ENCODE peak calls at places on chromosomes 2 and 18, in four cellular contexts. One of them, this sample, is unnamed.

GRCh38 chr18:48639772-48640432 is 101.1 kb downstream of the CTIF start:
- DNase-seq in right atrium auricular region: no peak
- DNase-seq in CD8-positive, alpha-beta T cell: no peak
- DNase-seq in OCI-LY7: no peak
- DNase-seq in this sample: no peak

GRCh38 chr2:8477511-8478132 is 204.2 kb upstream of the ID2 start:
- DNase-seq in right atrium auricular region: no peak
- DNase-seq in CD8-positive, alpha-beta T cell: no peak
- DNase-seq in OCI-LY7: peak
- DNase-seq in this sample: peak

GRCh38 chr18:43129946-43130523 is 14.6 kb upstream of the RIT2 start:
- DNase-seq in right atrium auricular region: no peak
- DNase-seq in CD8-positive, alpha-beta T cell: no peak
- DNase-seq in OCI-LY7: no peak
- DNase-seq in this sample: no peak

GRCh38 chr2:198362777-198363176 is 558.4 kb downstream of the PLCL1 start:
- DNase-seq in right atrium auricular region: no peak
- DNase-seq in CD8-positive, alpha-beta T cell: no peak
- DNase-seq in OCI-LY7: no peak
- DNase-seq in this sample: no peak

GRCh38 chr18:59139291-59139614 is 431 bp upstream of the SEC11C start:
- DNase-seq in OCI-LY7: peak
- DNase-seq in right atrium auricular region: peak
- DNase-seq in CD8-positive, alpha-beta T cell: peak
- DNase-seq in this sample: peak

GRCh38 chr2:162403884-162404283 is 60.0 kb downstream of the GCA start:
- DNase-seq in CD8-positive, alpha-beta T cell: no peak
- DNase-seq in OCI-LY7: no peak
- DNase-seq in right atrium auricular region: no peak
- DNase-seq in this sample: no peak

GRCh38 chr2:62485780-62486765 is 19.9 kb downstream of the TMEM17 start:
- DNase-seq in OCI-LY7: no peak
- DNase-seq in right atrium auricular region: no peak
- DNase-seq in CD8-positive, alpha-beta T cell: no peak
- DNase-seq in this sample: no peak

GRCh38 chr18:48193521-48194251 is 215.5 kb downstream of the ZBTB7C start:
- DNase-seq in CD8-positive, alpha-beta T cell: no peak
- DNase-seq in right atrium auricular region: no peak
- DNase-seq in OCI-LY7: no peak
- DNase-seq in this sample: no peak

GRCh38 chr2:236744316-236745105 is 174.9 kb downstream of the ACKR3 start:
- DNase-seq in OCI-LY7: no peak
- DNase-seq in CD8-positive, alpha-beta T cell: no peak
- DNase-seq in right atrium auricular region: peak
- DNase-seq in this sample: no peak

GRCh38 chr18:48133675-48134251 is 203.3 kb upstream of the SMAD2 start:
- DNase-seq in OCI-LY7: no peak
- DNase-seq in CD8-positive, alpha-beta T cell: no peak
- DNase-seq in right atrium auricular region: no peak
- DNase-seq in this sample: no peak

GRCh38 chr2:209771474-209772292 is at the start of gene UNC80:
- DNase-seq in OCI-LY7: no peak
- DNase-seq in right atrium auricular region: no peak
- DNase-seq in CD8-positive, alpha-beta T cell: no peak
- DNase-seq in this sample: no peak

GRCh38 chr2:69798909-69799526 is 30.4 kb upstream of the GMCL1 start:
- DNase-seq in right atrium auricular region: peak
- DNase-seq in CD8-positive, alpha-beta T cell: no peak
- DNase-seq in OCI-LY7: peak
- DNase-seq in this sample: no peak

GRCh38 chr18:50973367-50974126 is 5.7 kb downstream of the ELAC1 start:
- DNase-seq in OCI-LY7: no peak
- DNase-seq in right atrium auricular region: no peak
- DNase-seq in CD8-positive, alpha-beta T cell: no peak
- DNase-seq in this sample: no peak

GRCh38 chr18:8107426-8107825 is 501.8 kb upstream of the RAB12 start:
- DNase-seq in CD8-positive, alpha-beta T cell: no peak
- DNase-seq in right atrium auricular region: no peak
- DNase-seq in OCI-LY7: no peak
- DNase-seq in this sample: no peak

GRCh38 chr18:6001867-6002266 is 106.5 kb upstream of the TMEM200C start:
- DNase-seq in CD8-positive, alpha-beta T cell: no peak
- DNase-seq in right atrium auricular region: no peak
- DNase-seq in OCI-LY7: no peak
- DNase-seq in this sample: no peak

GRCh38 chr2:25257032-25257455 is 84.7 kb downstream of the DNMT3A start:
- DNase-seq in OCI-LY7: no peak
- DNase-seq in CD8-positive, alpha-beta T cell: no peak
- DNase-seq in right atrium auricular region: no peak
- DNase-seq in this sample: no peak

GRCh38 chr18:65279668-65280305 is 471.0 kb upstream of the CDH7 start:
- DNase-seq in right atrium auricular region: no peak
- DNase-seq in CD8-positive, alpha-beta T cell: no peak
- DNase-seq in OCI-LY7: no peak
- DNase-seq in this sample: no peak

GRCh38 chr2:173090973-173091660 is 15.5 kb downstream of the MAP3K20 start:
- DNase-seq in right atrium auricular region: no peak
- DNase-seq in OCI-LY7: no peak
- DNase-seq in CD8-positive, alpha-beta T cell: no peak
- DNase-seq in this sample: no peak

GRCh38 chr2:46801731-46802664 is 113.6 kb downstream of the MCFD2 start:
- DNase-seq in OCI-LY7: no peak
- DNase-seq in CD8-positive, alpha-beta T cell: no peak
- DNase-seq in right atrium auricular region: peak
- DNase-seq in this sample: no peak

GRCh38 chr2:43041167-43041566 is 185.2 kb downstream of the ZFP36L2 start:
- DNase-seq in OCI-LY7: no peak
- DNase-seq in CD8-positive, alpha-beta T cell: no peak
- DNase-seq in right atrium auricular region: no peak
- DNase-seq in this sample: no peak

GRCh38 chr2:38074775-38075435 is 1.0 kb downstream of the CYP1B1 start:
- DNase-seq in CD8-positive, alpha-beta T cell: no peak
- DNase-seq in OCI-LY7: no peak
- DNase-seq in right atrium auricular region: no peak
- DNase-seq in this sample: no peak

GRCh38 chr2:112640467-112640799 is 5.3 kb upstream of the SLC20A1 start:
- DNase-seq in CD8-positive, alpha-beta T cell: no peak
- DNase-seq in right atrium auricular region: no peak
- DNase-seq in OCI-LY7: no peak
- DNase-seq in this sample: no peak

GRCh38 chr2:112642961-112643360 is 2.8 kb upstream of the SLC20A1 start:
- DNase-seq in OCI-LY7: no peak
- DNase-seq in right atrium auricular region: no peak
- DNase-seq in CD8-positive, alpha-beta T cell: no peak
- DNase-seq in this sample: no peak

GRCh38 chr2:112642561-112642960 is 3.2 kb upstream of the SLC20A1 start:
- DNase-seq in CD8-positive, alpha-beta T cell: no peak
- DNase-seq in right atrium auricular region: no peak
- DNase-seq in OCI-LY7: no peak
- DNase-seq in this sample: no peak

GRCh38 chr2:112643488-112643887 is 2.3 kb upstream of the SLC20A1 start:
- DNase-seq in OCI-LY7: no peak
- DNase-seq in CD8-positive, alpha-beta T cell: no peak
- DNase-seq in right atrium auricular region: no peak
- DNase-seq in this sample: no peak

DNA sequence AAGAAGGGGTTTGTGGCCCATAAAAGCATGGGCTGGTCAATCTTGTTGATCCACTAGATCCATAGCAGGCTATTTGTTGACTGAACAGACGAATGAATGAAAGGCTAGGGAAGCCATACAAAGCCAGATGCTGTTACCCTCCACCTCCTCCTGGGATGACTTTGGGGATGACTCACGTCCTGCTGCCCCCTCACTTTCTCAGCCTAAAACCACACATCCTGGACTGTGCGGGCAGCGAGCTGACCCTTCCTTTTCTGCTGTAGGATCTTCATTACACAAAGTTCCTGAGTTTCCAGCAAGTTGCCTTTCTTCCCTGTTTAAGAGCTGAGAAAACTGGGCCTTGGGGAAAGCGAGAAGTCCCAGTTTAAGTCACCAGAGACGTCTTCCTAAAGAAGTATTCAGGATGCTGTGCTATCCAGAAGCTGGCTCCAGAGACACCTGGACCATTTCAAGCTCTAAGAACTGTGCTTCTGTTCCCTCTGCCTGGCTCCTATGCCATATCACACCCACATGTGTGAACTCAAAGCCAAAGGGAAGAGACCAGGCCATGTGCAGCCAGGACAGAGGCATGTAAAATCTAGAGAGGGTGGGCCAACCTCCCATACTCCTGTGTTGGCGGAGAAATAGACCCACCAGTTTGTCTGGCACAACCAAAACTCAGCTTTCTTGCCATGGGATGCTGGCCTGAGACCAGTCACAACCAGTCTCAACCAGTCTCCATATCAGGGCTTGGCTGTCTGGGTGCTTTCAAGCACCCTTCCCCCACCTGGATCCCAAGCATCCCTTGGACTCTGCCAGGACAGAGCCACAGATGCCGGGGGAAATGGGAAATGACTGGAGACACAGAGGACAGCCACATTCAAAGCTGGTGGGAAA is 4.7 kb upstream of the SLC20A1 start:
- DNase-seq in CD8-positive, alpha-beta T cell: no peak
- DNase-seq in right atrium auricular region: no peak
- DNase-seq in OCI-LY7: no peak
- DNase-seq in this sample: no peak
- H3K4me3 ChIP-seq in CD8-positive, alpha-beta T cell: no peak
- H3K4me3 ChIP-seq in right atrium auricular region: no peak
- H3K4me3 ChIP-seq in OCI-LY7: no peak
- H3K4me3 ChIP-seq in this sample: no peak

GRCh38 chr2:101361519-101361918 is 25.8 kb downstream of the CREG2 start:
- DNase-seq in right atrium auricular region: no peak
- DNase-seq in OCI-LY7: no peak
- DNase-seq in CD8-positive, alpha-beta T cell: no peak
- DNase-seq in this sample: no peak
- H3K4me3 ChIP-seq in right atrium auricular region: no peak
- H3K4me3 ChIP-seq in OCI-LY7: no peak
- H3K4me3 ChIP-seq in CD8-positive, alpha-beta T cell: no peak
- H3K4me3 ChIP-seq in this sample: peak

GRCh38 chr2:74833418-74834233 is at the start of gene HK2:
- DNase-seq in OCI-LY7: peak
- DNase-seq in right atrium auricular region: peak
- DNase-seq in CD8-positive, alpha-beta T cell: peak
- DNase-seq in this sample: peak

GRCh38 chr2:74831693-74832530 is 2.0 kb upstream of the HK2 start:
- DNase-seq in right atrium auricular region: no peak
- DNase-seq in CD8-positive, alpha-beta T cell: no peak
- DNase-seq in OCI-LY7: no peak
- DNase-seq in this sample: no peak

GRCh38 chr2:74824675-74825074 is 9.3 kb upstream of the HK2 start:
- DNase-seq in OCI-LY7: no peak
- DNase-seq in right atrium auricular region: no peak
- DNase-seq in CD8-positive, alpha-beta T cell: no peak
- DNase-seq in this sample: no peak

GRCh38 chr2:74822771-74823283 is 11.1 kb upstream of the HK2 start:
- DNase-seq in OCI-LY7: no peak
- DNase-seq in right atrium auricular region: no peak
- DNase-seq in CD8-positive, alpha-beta T cell: no peak
- DNase-seq in this sample: no peak

GRCh38 chr2:74828534-74828933 is 5.4 kb upstream of the HK2 start:
- DNase-seq in CD8-positive, alpha-beta T cell: no peak
- DNase-seq in OCI-LY7: no peak
- DNase-seq in right atrium auricular region: no peak
- DNase-seq in this sample: no peak
- H3K4me3 ChIP-seq in CD8-positive, alpha-beta T cell: no peak
- H3K4me3 ChIP-seq in OCI-LY7: no peak
- H3K4me3 ChIP-seq in right atrium auricular region: no peak
- H3K4me3 ChIP-seq in this sample: no peak

GRCh38 chr18:34651586-34652369 is 58.3 kb upstream of the DTNA start:
- DNase-seq in CD8-positive, alpha-beta T cell: no peak
- DNase-seq in right atrium auricular region: no peak
- DNase-seq in OCI-LY7: no peak
- DNase-seq in this sample: no peak

GRCh38 chr18:34647251-34647650 is 62.8 kb upstream of the DTNA start:
- DNase-seq in OCI-LY7: peak
- DNase-seq in right atrium auricular region: no peak
- DNase-seq in CD8-positive, alpha-beta T cell: no peak
- DNase-seq in this sample: no peak

GRCh38 chr18:34648269-34648668 is 61.8 kb upstream of the DTNA start:
- DNase-seq in CD8-positive, alpha-beta T cell: no peak
- DNase-seq in OCI-LY7: no peak
- DNase-seq in right atrium auricular region: no peak
- DNase-seq in this sample: no peak

GRCh38 chr18:34649072-34649471 is 61.0 kb upstream of the DTNA start:
- DNase-seq in CD8-positive, alpha-beta T cell: no peak
- DNase-seq in right atrium auricular region: no peak
- DNase-seq in OCI-LY7: no peak
- DNase-seq in this sample: no peak

DNA sequence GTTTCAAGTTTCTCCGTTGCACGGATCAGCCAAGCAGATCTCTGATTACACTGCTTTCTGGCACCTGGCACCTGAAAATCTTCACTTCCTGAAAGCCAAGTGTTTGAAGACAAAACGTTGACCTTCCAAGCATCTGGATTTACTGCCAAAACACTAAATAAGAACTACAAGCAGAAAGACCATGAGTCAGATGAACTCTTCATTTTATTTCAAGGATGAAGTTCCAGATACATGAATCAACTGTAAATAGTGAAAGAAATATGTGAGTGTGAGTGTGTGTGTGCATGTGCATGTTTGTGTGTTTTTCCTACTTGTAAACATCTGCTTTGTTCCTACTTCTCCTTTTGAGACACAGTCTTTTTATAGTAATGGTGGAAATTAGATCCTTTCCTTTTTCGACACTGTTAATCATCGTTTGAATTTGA is 60.0 kb upstream of the DTNA start:
- DNase-seq in OCI-LY7: peak
- DNase-seq in right atrium auricular region: no peak
- DNase-seq in CD8-positive, alpha-beta T cell: no peak
- DNase-seq in this sample: no peak
- H3K4me3 ChIP-seq in OCI-LY7: peak
- H3K4me3 ChIP-seq in right atrium auricular region: no peak
- H3K4me3 ChIP-seq in CD8-positive, alpha-beta T cell: no peak
- H3K4me3 ChIP-seq in this sample: no peak

GRCh38 chr18:23756590-23757540 is 67.6 kb downstream of the LAMA3 start:
- DNase-seq in OCI-LY7: no peak
- DNase-seq in CD8-positive, alpha-beta T cell: no peak
- DNase-seq in right atrium auricular region: no peak
- DNase-seq in this sample: no peak
- H3K4me3 ChIP-seq in OCI-LY7: no peak
- H3K4me3 ChIP-seq in CD8-positive, alpha-beta T cell: no peak
- H3K4me3 ChIP-seq in right atrium auricular region: no peak
- H3K4me3 ChIP-seq in this sample: no peak

DNA sequence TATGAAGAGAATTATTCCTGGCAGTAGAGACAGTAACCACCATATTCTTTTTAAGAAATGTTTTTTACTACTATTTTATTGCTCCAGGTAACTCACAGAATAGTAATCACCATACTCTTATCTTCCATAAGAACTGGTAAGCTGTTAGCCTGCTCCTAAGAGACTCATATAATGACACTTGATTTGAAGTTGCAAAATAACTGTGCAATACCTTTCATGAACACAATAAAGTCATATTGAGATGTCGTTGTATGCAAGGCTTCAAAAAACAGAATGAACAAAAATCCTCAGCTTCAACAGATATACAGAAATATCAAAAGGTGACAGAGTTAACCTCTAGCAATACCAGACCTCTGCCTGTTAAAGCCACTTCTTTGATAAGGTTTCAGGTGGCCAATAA is 360.1 kb downstream of the NBAS start:
- DNase-seq in CD8-positive, alpha-beta T cell: no peak
- DNase-seq in OCI-LY7: no peak
- DNase-seq in right atrium auricular region: no peak
- DNase-seq in this sample: no peak
- H3K4me3 ChIP-seq in CD8-positive, alpha-beta T cell: no peak
- H3K4me3 ChIP-seq in OCI-LY7: no peak
- H3K4me3 ChIP-seq in right atrium auricular region: no peak
- H3K4me3 ChIP-seq in this sample: no peak

This sample was measured in CD8-positive, alpha-beta memory T cell.